ENCODE peak calls at places on chromosomes 4 and X, in seven cellular contexts. S is neural progenitor cell, D is mesenchymal stem cell, T is tibial artery, N is kidney epithelial cell, E is mesendoderm, W is IMR-90. A is an unnamed sample. For H3K27me3, the result is how much of the 10 kb centered on the place peaks cover.

GRCh38 chrX:63404332-63404731 is 53.2 kb upstream of the SPIN4 start:
- DNase-seq in N (no peak), W (no peak), D (no peak), E (no peak), S (no peak), T (no peak), A (no peak)

GRCh38 chr4:55033296-55033695 is 92.1 kb downstream of the KDR start:
- DNase-seq in D (no peak), E (no peak), W (no peak), T (no peak), N (no peak), S (no peak), A (no peak)

GRCh38 chrX:11040405-11040804 is 70.7 kb upstream of the HCCS start:
- DNase-seq in D (no peak), E (peak), S (no peak), N (no peak), W (no peak), T (no peak), A (no peak)

GRCh38 chrX:34343001-34343400 is 210.9 kb upstream of the FAM47A start:
- DNase-seq in T (no peak), E (no peak), D (no peak), N (no peak), W (no peak), S (no peak), A (no peak)

GRCh38 chrX:54173791-54174190 is 9.3 kb downstream of the FAM120C start:
- DNase-seq in E (no peak), N (no peak), W (no peak), S (no peak), D (no peak), T (no peak), A (no peak)

GRCh38 chrX:77723684-77724083 is 62.3 kb downstream of the ATRX start:
- DNase-seq in T (no peak), E (no peak), N (no peak), S (no peak), D (no peak), W (no peak), A (no peak)

GRCh38 chr4:87005690-87006461 is 71.1 kb downstream of the AFF1 start:
- DNase-seq in E (peak), S (peak), W (no peak), T (no peak), D (peak), N (no peak), A (no peak)

GRCh38 chr4:7507381-7507780 is 72.7 kb upstream of the PSAPL1 start:
- DNase-seq in T (no peak), S (no peak), W (no peak), E (no peak), D (peak), N (no peak), A (no peak)

GRCh38 chr4:77619408-77619807 is 13.8 kb downstream of the CXCL13 start:
- DNase-seq in W (no peak), D (no peak), E (no peak), T (no peak), S (no peak), N (no peak), A (peak)

GRCh38 chr4:75848891-75849290 is 53.4 kb downstream of the PPEF2 start:
- DNase-seq in T (no peak), W (peak), D (peak), N (no peak), E (no peak), S (no peak), A (no peak)

GRCh38 chr4:139918994-139919393 is 235.0 kb downstream of the MAML3 start:
- DNase-seq in D (peak), W (no peak), E (no peak), S (no peak), T (no peak), N (no peak), A (no peak)

GRCh38 chr4:6917445-6918241 is 8.0 kb downstream of the TBC1D14 start:
- DNase-seq in N (no peak), S (peak), D (peak), E (peak), T (peak), W (no peak), A (peak)

GRCh38 chr4:138741366-138741765 is 274.2 kb upstream of the NOCT start:
- DNase-seq in W (no peak), E (no peak), N (no peak), D (no peak), S (peak), T (no peak), A (no peak)

GRCh38 chr4:138863160-138863559 is 152.4 kb upstream of the NOCT start:
- DNase-seq in N (no peak), E (peak), W (no peak), D (no peak), T (no peak), S (no peak), A (no peak)

GRCh38 chr4:142336251-142336934 is 509.7 kb downstream of the INPP4B start:
- DNase-seq in T (no peak), N (no peak), W (no peak), D (no peak), S (peak), E (peak), A (no peak)

GRCh38 chrX:24260827-24261550 is 52.9 kb downstream of the SUPT20HL2 start:
- DNase-seq in W (peak), N (no peak), S (no peak), T (peak), D (peak), E (no peak), A (no peak)

GRCh38 chr4:69786547-69786946 is 26.1 kb upstream of the SULT1B1 start:
- DNase-seq in E (no peak), W (no peak), N (no peak), S (no peak), T (no peak), D (no peak), A (no peak)

GRCh38 chr4:173522160-173522873 is 7.7 kb downstream of the HAND2 start:
- DNase-seq in W (peak), S (peak), N (no peak), E (peak), T (peak), D (peak), A (peak)

GRCh38 chrX:118116308-118117068 is at the start of gene KLHL13:
- DNase-seq in W (peak), T (peak), S (peak), D (no peak), N (no peak), E (peak), A (no peak)

GRCh38 chr4:2103843-2104547 is 44.9 kb downstream of the NAT8L start:
- DNase-seq in D (no peak), S (no peak), T (no peak), W (no peak), N (no peak), E (no peak), A (no peak)

DNA sequence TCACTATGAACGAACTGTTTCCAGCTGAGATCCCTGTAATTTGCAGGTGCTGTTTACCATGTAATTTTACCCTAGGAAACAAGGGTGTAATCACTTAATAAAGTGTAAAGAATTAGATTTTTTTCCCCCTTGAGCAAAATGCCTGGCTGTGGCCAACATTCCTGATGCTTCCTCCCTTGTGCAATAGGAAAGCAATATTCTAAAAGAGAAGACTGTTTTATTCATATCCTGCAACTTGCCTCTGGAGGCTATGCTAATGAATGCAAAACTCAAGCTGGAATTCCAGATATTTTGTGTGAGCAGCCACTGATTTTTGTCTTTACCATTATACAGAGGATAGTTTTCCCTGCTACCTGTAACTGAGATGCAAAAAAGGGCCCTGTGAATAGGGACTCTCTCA is 98.0 kb downstream of the AWAT2 start:
- DNase-seq in T (no peak), N (no peak), S (no peak), D (no peak), W (no peak), E (peak), A (no peak)
- H3K27me3 ChIP-seq in T (under half), N (under half), S (under half), D (under half), W (under half), E (under half), A (under half)

GRCh38 chr4:169048867-169049266 is 38.8 kb upstream of the CBR4 start:
- DNase-seq in S (no peak), T (no peak), N (no peak), W (no peak), D (no peak), E (no peak), A (no peak)
- H3K27me3 ChIP-seq in S (under half), T (under half), N (under half), W (under half), D (under half), E (under half), A (under half)

DNA sequence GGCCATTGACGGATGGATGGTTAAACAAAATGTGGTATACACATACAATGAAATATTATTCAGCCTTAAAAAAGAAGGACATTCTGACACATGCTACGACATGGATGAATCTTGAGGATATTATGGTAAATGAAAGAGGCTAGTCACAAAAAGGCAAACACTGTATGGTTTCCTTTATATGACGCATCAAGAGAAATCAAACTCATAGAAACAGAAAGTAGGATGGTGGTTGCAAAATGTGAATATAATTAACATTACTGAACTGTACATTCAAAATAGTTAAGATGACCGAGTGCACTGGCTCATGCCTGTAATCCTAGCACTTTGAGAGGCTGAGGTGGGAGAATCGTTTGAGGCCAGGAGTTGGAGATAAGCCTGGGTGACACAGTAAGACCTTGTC is 9.5 kb upstream of the CASK start:
- DNase-seq in T (no peak), W (no peak), N (no peak), S (no peak), E (no peak), D (no peak), A (no peak)
- H3K27me3 ChIP-seq in T (under half), W (under half), N (under half), S (under half), E (under half), D (under half), A (under half)

GRCh38 chr4:161658658-161659057 is 505.1 kb downstream of the FSTL5 start:
- DNase-seq in W (no peak), D (no peak), S (no peak), T (no peak), N (no peak), E (no peak), A (no peak)

GRCh38 chr4:161664740-161665139 is 499.1 kb downstream of the FSTL5 start:
- DNase-seq in D (no peak), W (no peak), T (no peak), E (no peak), S (no peak), N (no peak), A (no peak)

GRCh38 chr4:161663844-161664243 is 500.0 kb downstream of the FSTL5 start:
- DNase-seq in D (no peak), E (no peak), W (no peak), T (no peak), S (no peak), N (no peak), A (no peak)
- H3K27me3 ChIP-seq in D (under half), E (under half), W (under half), T (under half), S (under half), N (under half), A (under half)

GRCh38 chr4:112704991-112705845 is 68.3 kb downstream of the LARP7 start:
- DNase-seq in W (peak), N (peak), T (peak), S (peak), D (peak), E (peak), A (peak)
- H3K27me3 ChIP-seq in W (under half), N (under half), T (under half), S (under half), D (under half), E (under half), A (under half)

GRCh38 chr4:475962-476361 is 23.0 kb downstream of the ZNF721 start:
- DNase-seq in W (no peak), S (no peak), D (no peak), E (no peak), N (no peak), T (no peak), A (no peak)
- H3K27me3 ChIP-seq in W (under half), S (under half), D (under half), E (under half), N (under half), T (under half), A (under half)